ENCODE peak calls at places on chromosomes 6 and 20, in seven cellular contexts. K is fibroblast of mammary gland, I is GM06990, M is fibroblast of villous mesenchyme, T is mucosa of descending colon, E is NB4, D is AG04449. H is an unnamed sample.

GRCh38 chr6:1519597-1519996 is 90.1 kb upstream of the FOXC1 start:
- DNase-seq in M (no peak), I (no peak), D (no peak), E (peak), K (no peak), T (no peak), H (no peak)

GRCh38 chr6:36444470-36444869 is 1.7 kb downstream of the KCTD20 start:
- DNase-seq in I (no peak), K (peak), M (peak), D (no peak), T (no peak), E (no peak), H (peak)

GRCh38 chr6:159977242-159978214 is 8.6 kb downstream of the IGF2R start:
- DNase-seq in K (peak), I (no peak), T (peak), D (no peak), E (no peak), M (peak), H (no peak)

GRCh38 chr6:83921315-83921714 is 61.8 kb downstream of the CYB5R4 start:
- DNase-seq in K (no peak), T (no peak), D (no peak), E (no peak), M (no peak), I (no peak), H (no peak)

GRCh38 chr6:15427360-15428070 is 181.6 kb downstream of the JARID2 start:
- DNase-seq in T (no peak), K (peak), I (no peak), E (peak), D (no peak), M (peak), H (no peak)

GRCh38 chr20:2814587-2815051 is at the start of gene C20orf141:
- DNase-seq in M (peak), I (no peak), D (peak), E (peak), T (no peak), K (peak), H (peak)

GRCh38 chr20:56631990-56632327 is 2.9 kb downstream of the TFAP2C start:
- DNase-seq in K (no peak), I (no peak), M (peak), E (no peak), T (no peak), D (no peak), H (no peak)

GRCh38 chr6:85580878-85581267 is 12.8 kb downstream of the SNX14 start:
- DNase-seq in K (peak), D (no peak), M (peak), T (no peak), I (no peak), E (no peak), H (peak)

GRCh38 chr6:17002123-17002522 is 99.7 kb upstream of the STMND1 start:
- DNase-seq in E (no peak), D (no peak), I (no peak), K (no peak), T (no peak), M (no peak), H (peak)

GRCh38 chr6:24374612-24375011 is 16.8 kb upstream of the DCDC2 start:
- DNase-seq in K (no peak), D (no peak), E (no peak), I (no peak), T (no peak), M (no peak), H (no peak)

GRCh38 chr20:64062596-64063388 is at the start of gene TCEA2:
- DNase-seq in K (peak), M (peak), E (peak), I (peak), D (peak), T (peak), H (peak)

GRCh38 chr6:170026272-170027110 is 264.4 kb downstream of the DLL1 start:
- DNase-seq in M (no peak), T (peak), K (no peak), D (no peak), I (no peak), E (no peak), H (no peak)

GRCh38 chr6:41894366-41895299 is 542 bp downstream of the USP49 start:
- DNase-seq in T (no peak), K (peak), D (no peak), E (peak), I (no peak), M (peak), H (no peak)

GRCh38 chr6:90087103-90087833 is 193.0 kb downstream of the GJA10 start:
- DNase-seq in E (no peak), M (peak), T (no peak), I (no peak), D (no peak), K (peak), H (no peak)

GRCh38 chr20:53594068-53595017 is 704 bp upstream of the ZNF217 start:
- DNase-seq in K (peak), T (peak), D (no peak), M (peak), I (peak), E (peak), H (peak)

GRCh38 chr20:41632896-41633295 is 14.7 kb upstream of the CHD6 start:
- DNase-seq in T (no peak), D (no peak), M (no peak), K (peak), E (peak), I (peak), H (peak)

GRCh38 chr6:138493413-138493812 is 5.9 kb downstream of the NHSL1 start:
- DNase-seq in I (no peak), D (peak), K (peak), M (peak), T (no peak), E (no peak), H (peak)

GRCh38 chr6:92281571-92282076 is 1137.7 kb downstream of the EPHA7 start:
- DNase-seq in D (no peak), M (no peak), K (no peak), T (no peak), I (no peak), E (no peak), H (no peak)

GRCh38 chr6:130202782-130203181 is 20.0 kb downstream of the SAMD3 start:
- DNase-seq in E (no peak), D (no peak), K (no peak), T (no peak), M (no peak), I (peak), H (no peak)

GRCh38 chr6:88982720-88983119 is 19.3 kb upstream of the RNGTT start:
- DNase-seq in M (peak), T (no peak), E (peak), D (peak), I (no peak), K (peak), H (peak)

GRCh38 chr6:164133095-164133494 is 718.6 kb downstream of the QKI start:
- DNase-seq in M (no peak), E (no peak), K (peak), I (no peak), T (no peak), D (no peak), H (no peak)

GRCh38 chr20:63767456-63767855 is 27.9 kb downstream of the SLC2A4RG start:
- DNase-seq in M (no peak), K (no peak), I (no peak), T (peak), D (no peak), E (no peak), H (no peak)

GRCh38 chr20:37406010-37406998 is 60.4 kb downstream of the SRC start:
- DNase-seq in M (peak), T (peak), K (no peak), I (peak), D (no peak), E (peak), H (no peak)

GRCh38 chr6:340991-341827 is 48.9 kb downstream of the DUSP22 start:
- DNase-seq in M (no peak), K (peak), I (no peak), T (no peak), D (no peak), E (peak), H (no peak)

GRCh38 chr20:50598074-50598473 is 87.9 kb downstream of the PTPN1 start:
- DNase-seq in E (no peak), T (no peak), I (no peak), D (no peak), M (no peak), K (no peak), H (no peak)

GRCh38 chr6:13334953-13335352 is 6.6 kb upstream of the TBC1D7 start:
- DNase-seq in M (no peak), K (no peak), E (no peak), T (no peak), I (no peak), D (no peak), H (no peak)

GRCh38 chr6:10099086-10099499 is 315.8 kb downstream of the TFAP2A start:
- DNase-seq in T (no peak), E (peak), D (no peak), I (no peak), M (no peak), K (no peak), H (no peak)

GRCh38 chr6:120671519-120671918 is 662.8 kb downstream of the TBC1D32 start:
- DNase-seq in T (no peak), M (no peak), K (no peak), I (no peak), E (peak), D (no peak), H (no peak)

GRCh38 chr6:7649037-7649810 is 59.2 kb downstream of the SNRNP48 start:
- DNase-seq in E (peak), M (no peak), I (peak), K (no peak), T (no peak), D (no peak), H (no peak)

GRCh38 chr6:87941556-87942358 is 105.9 kb upstream of the SPACA1 start:
- DNase-seq in K (peak), E (no peak), D (no peak), T (no peak), M (no peak), I (no peak), H (no peak)

GRCh38 chr6:87945966-87946365 is 101.7 kb upstream of the SPACA1 start:
- DNase-seq in K (no peak), M (no peak), D (no peak), E (no peak), I (no peak), T (no peak), H (no peak)

GRCh38 chr6:87945181-87945580 is 102.5 kb upstream of the SPACA1 start:
- DNase-seq in M (no peak), T (no peak), K (no peak), E (no peak), D (no peak), I (no peak), H (no peak)

GRCh38 chr6:87943191-87943590 is 104.5 kb upstream of the SPACA1 start:
- DNase-seq in M (no peak), T (no peak), E (no peak), K (no peak), D (no peak), I (no peak), H (no peak)

GRCh38 chr6:87944541-87944954 is 103.1 kb upstream of the SPACA1 start:
- DNase-seq in D (no peak), K (peak), M (peak), E (peak), T (peak), I (no peak), H (peak)
- TF ChIP-seq CTCF in D (no peak), K (peak), M (no peak), E (no peak), T (no peak), I (peak), H (peak)

GRCh38 chr6:140009286-140009685 is 634.8 kb upstream of the CITED2 start:
- DNase-seq in K (no peak), D (no peak), E (no peak), T (no peak), I (no peak), M (no peak), H (no peak)
- TF ChIP-seq CTCF in K (no peak), D (no peak), E (no peak), T (no peak), I (no peak), M (no peak), H (no peak)

GRCh38 chr20:8602389-8603116 is 466.3 kb upstream of the PLCB4 start:
- DNase-seq in K (no peak), E (peak), D (no peak), M (peak), I (peak), T (no peak), H (no peak)
- TF ChIP-seq CTCF in K (no peak), E (no peak), D (no peak), M (no peak), I (no peak), T (no peak), H (no peak)

DNA sequence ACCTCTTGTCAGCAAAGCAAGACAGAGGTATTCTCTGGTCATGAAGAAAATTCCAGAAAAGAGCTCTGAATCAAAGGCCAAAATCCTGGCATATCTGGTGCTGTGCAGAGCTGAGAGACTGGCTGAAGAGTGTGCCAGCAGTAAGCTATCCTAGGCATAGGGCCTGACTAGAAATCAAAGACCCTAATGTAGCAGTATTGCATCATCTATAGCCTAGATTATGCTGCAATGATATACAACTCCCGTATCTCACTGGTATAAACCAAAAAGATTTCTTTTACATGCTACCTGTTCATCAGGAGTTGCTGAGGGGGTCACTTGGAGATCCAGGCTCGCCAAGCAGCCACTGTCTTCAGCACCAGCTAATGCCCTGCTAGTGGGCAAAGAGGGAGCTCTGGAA is 30.9 kb upstream of the TRIM39 start:
- DNase-seq in E (no peak), K (no peak), D (no peak), T (no peak), I (no peak), M (no peak), H (no peak)
- TF ChIP-seq CTCF in E (no peak), K (no peak), D (no peak), T (no peak), I (no peak), M (no peak), H (no peak)

DNA sequence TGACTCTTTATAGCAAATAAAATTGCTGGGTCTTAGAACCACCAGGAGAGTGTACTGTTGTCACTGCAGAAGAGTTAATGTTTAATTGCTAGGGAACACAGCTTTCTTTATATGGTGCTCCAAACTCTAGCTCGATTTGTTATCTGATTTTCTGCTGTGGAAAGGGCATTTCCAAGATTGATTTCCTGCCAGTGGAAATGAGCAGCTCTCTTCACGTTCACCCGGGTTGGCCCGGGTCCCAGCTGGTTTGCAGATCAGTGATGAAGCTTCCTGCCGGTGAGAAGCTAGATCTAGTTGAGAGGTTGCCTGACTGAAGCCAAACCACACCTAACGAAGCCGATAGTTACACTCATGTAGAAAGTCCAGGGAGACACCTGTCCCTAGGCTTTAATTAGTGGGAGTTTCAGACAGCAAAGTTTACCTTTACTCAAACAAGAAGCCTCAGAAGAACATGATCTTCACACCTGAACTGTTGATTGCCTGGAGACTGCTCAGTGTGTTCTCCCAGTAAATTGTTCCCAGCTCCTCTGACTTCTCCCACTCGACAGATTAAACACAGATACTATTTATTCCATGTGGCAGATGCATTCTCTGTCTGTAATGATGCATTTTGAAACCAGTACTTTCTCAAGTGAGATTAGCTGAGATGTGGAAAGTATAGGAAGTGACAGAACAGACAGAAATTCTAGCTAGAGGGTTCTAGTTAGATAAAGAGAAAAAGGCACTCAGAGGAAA is 27.8 kb downstream of the PAQR8 start:
- DNase-seq in D (no peak), E (peak), I (peak), K (peak), T (peak), M (peak), H (peak)
- TF ChIP-seq CTCF in D (no peak), E (no peak), I (no peak), K (no peak), T (no peak), M (no peak), H (peak)

GRCh38 chr6:117829594-117830319 is 77.3 kb upstream of the SLC35F1 start:
- DNase-seq in K (peak), I (peak), M (peak), D (no peak), T (no peak), E (peak), H (peak)
- TF ChIP-seq CTCF in K (peak), I (peak), M (peak), D (no peak), T (no peak), E (peak), H (peak)